ENCODE peak calls at places on chromosomes 7 and 10, in five cellular contexts. E is right cardiac atrium, G is germinal center, W is psoas muscle, B is GM20000. Z is an unnamed sample.

GRCh38 chr10:72502581-72502980 is 123.3 kb downstream of the MICU1 start:
- DNase-seq in E (no peak), G (no peak), W (no peak), B (no peak), Z (no peak)

GRCh38 chr7:122886357-122887081 is at the start of gene CADPS2:
- DNase-seq in E (peak; percentile 94), G (peak; percentile 45), W (peak; percentile 88), B (peak; percentile 83), Z (peak; percentile 73)

GRCh38 chr10:77637986-77638765 is 568 bp upstream of the KCNMA1 start:
- DNase-seq in E (peak; percentile 57), G (peak; percentile 35), W (peak; percentile 83), B (peak; percentile 37), Z (peak; percentile 51)

GRCh38 chr10:124526621-124527267 is 65.1 kb downstream of the LHPP start:
- DNase-seq in E (no peak), G (no peak), W (peak; percentile 45), B (no peak), Z (no peak)

GRCh38 chr10:58701398-58702135 is 188.9 kb downstream of the BICC1 start:
- DNase-seq in E (no peak), G (no peak), W (no peak), B (no peak), Z (no peak)

GRCh38 chr10:114379631-114380041 is 24.7 kb downstream of the AFAP1L2 start:
- DNase-seq in E (no peak), G (no peak), W (no peak), B (no peak), Z (no peak)

GRCh38 chr7:40571796-40572195 is 437.0 kb downstream of the SUGCT start:
- DNase-seq in E (peak; percentile 39), G (no peak), W (no peak), B (no peak), Z (no peak)

GRCh38 chr10:9301148-9301547 is 1246.7 kb downstream of the GATA3 start:
- DNase-seq in E (no peak), G (no peak), W (no peak), B (no peak), Z (no peak)

GRCh38 chr10:24952146-24952700 is at the start of gene PRTFDC1:
- DNase-seq in E (peak; percentile 87), G (peak; percentile 25), W (peak; percentile 57), B (peak; percentile 63), Z (peak; percentile 62)

GRCh38 chr10:45580781-45581496 is 91.6 kb downstream of the ZFAND4 start:
- DNase-seq in E (no peak), G (peak; percentile 38), W (no peak), B (peak; percentile 30), Z (no peak)

GRCh38 chr10:98309366-98310355 is 41.7 kb upstream of the LOXL4 start:
- DNase-seq in E (peak; percentile 87), G (peak; percentile 32), W (peak; percentile 88), B (peak; percentile 59), Z (peak; percentile 65)

GRCh38 chr7:65251851-65252620 is 121.6 kb upstream of the ZNF92 start:
- DNase-seq in E (peak; percentile 82), G (peak; percentile 19), W (peak; percentile 56), B (peak; percentile 77), Z (no peak)

GRCh38 chr10:102431452-102432124 is 786 bp downstream of the CUEDC2 start:
- DNase-seq in E (no peak), G (no peak), W (no peak), B (no peak), Z (no peak)

GRCh38 chr7:721619-722248 is 4.8 kb upstream of the DNAAF5 start:
- DNase-seq in E (no peak), G (no peak), W (no peak), B (no peak), Z (no peak)

GRCh38 chr10:43409385-43410109 is 561 bp upstream of the HNRNPF start:
- DNase-seq in E (peak; percentile 80), G (no peak), W (peak; percentile 62), B (no peak), Z (no peak)

GRCh38 chr10:113111900-113112853 is 162.1 kb downstream of the TCF7L2 start:
- DNase-seq in E (peak; percentile 64), G (no peak), W (peak; percentile 69), B (no peak), Z (no peak)

GRCh38 chr10:34213193-34213804 is 601.8 kb downstream of the PARD3 start:
- DNase-seq in E (no peak), G (no peak), W (no peak), B (no peak), Z (no peak)

GRCh38 chr7:43244782-43245181 is 132.3 kb downstream of the HECW1 start:
- DNase-seq in E (no peak), G (no peak), W (no peak), B (no peak), Z (no peak)

GRCh38 chr10:55232553-55232952 is 431.5 kb upstream of the PCDH15 start:
- DNase-seq in E (no peak), G (no peak), W (no peak), B (no peak), Z (no peak)

GRCh38 chr10:118590334-118590733 is 5.1 kb downstream of the PRLHR start:
- DNase-seq in E (no peak), G (no peak), W (no peak), B (no peak), Z (no peak)

GRCh38 chr10:6202098-6202683 is 541 bp upstream of the PFKFB3 start:
- DNase-seq in E (no peak), G (peak; percentile 11), W (no peak), B (peak; percentile 25), Z (no peak)

GRCh38 chr10:45418859-45419672 is 45.0 kb downstream of the ALOX5 start:
- DNase-seq in E (peak; percentile 91), G (peak; percentile 52), W (peak; percentile 83), B (peak; percentile 87), Z (peak; percentile 83)

GRCh38 chr10:100004805-100005510 is 4.8 kb downstream of the DNMBP start:
- DNase-seq in E (no peak), G (no peak), W (no peak), B (no peak), Z (no peak)

GRCh38 chr7:39746162-39746782 is 122.9 kb downstream of the RALA start:
- DNase-seq in E (peak; percentile 87), G (peak; percentile 68), W (peak; percentile 81), B (peak; percentile 80), Z (peak; percentile 73)

GRCh38 chr7:23055582-23056178 is 41.8 kb upstream of the HYCC1 start:
- DNase-seq in E (no peak), G (peak; percentile 63), W (no peak), B (peak; percentile 72), Z (peak; percentile 67)

GRCh38 chr7:5330288-5330687 is 47.5 kb downstream of the SLC29A4 start:
- DNase-seq in E (no peak), G (no peak), W (no peak), B (no peak), Z (no peak)

GRCh38 chr7:1928555-1929348 is 258.7 kb downstream of the ELFN1 start:
- DNase-seq in E (peak; percentile 21), G (no peak), W (peak; percentile 31), B (no peak), Z (no peak)

GRCh38 chr10:77692782-77693181 is 55.2 kb upstream of the KCNMA1 start:
- DNase-seq in E (no peak), G (no peak), W (no peak), B (no peak), Z (no peak)